ENCODE peak calls at places on chromosomes 16 and 17, in ten cellular contexts. X, J, Z, A, E, D, M, Y, C and H are unnamed samples.

GRCh38 chr16:48999508-48999907 is 282.1 kb downstream of the CBLN1 start:
- DNase-seq in X (no peak), Y (no peak), Z (no peak), A (no peak), M (no peak), D (no peak), C (no peak), E (no peak), J (no peak), H (no peak)

GRCh38 chr16:11964761-11965539 is at the start of gene TNFRSF17:
- DNase-seq in A (no peak), E (no peak), Y (no peak), J (no peak), C (peak; percentile 86), M (no peak), D (no peak), Z (peak; percentile 28), X (no peak), H (no peak)

GRCh38 chr17:9360610-9361571 is 214.7 kb downstream of the STX8 start:
- DNase-seq in C (no peak), Z (peak; percentile 95), A (peak; percentile 27), D (peak; percentile 84), M (no peak), Y (no peak), E (peak; percentile 89), J (no peak), X (no peak), H (no peak)

GRCh38 chr16:83689385-83689831 is 118.4 kb upstream of the HSBP1 start:
- DNase-seq in J (no peak), C (no peak), X (no peak), D (peak; percentile 97), A (peak; percentile 30), E (peak; percentile 90), Y (no peak), Z (peak; percentile 94), M (no peak), H (no peak)

GRCh38 chr16:86214326-86215232 is 295.7 kb upstream of the FOXF1 start:
- DNase-seq in Y (no peak), X (no peak), Z (no peak), M (no peak), C (no peak), A (no peak), D (no peak), E (no peak), J (no peak), H (no peak)

GRCh38 chr16:84499638-84500037 is 4.8 kb downstream of the MEAK7 start:
- DNase-seq in Y (no peak), E (no peak), M (no peak), X (no peak), D (no peak), A (no peak), C (no peak), J (no peak), Z (no peak), H (no peak)

GRCh38 chr17:56616239-56616638 is 22.7 kb downstream of the NOG start:
- DNase-seq in J (no peak), E (no peak), Y (no peak), Z (no peak), X (no peak), M (no peak), C (no peak), A (no peak), D (no peak), H (no peak)

GRCh38 chr17:66369830-66370229 is 67.4 kb downstream of the PRKCA start:
- DNase-seq in D (no peak), M (no peak), Z (no peak), A (no peak), X (no peak), J (no peak), C (no peak), Y (no peak), E (no peak), H (no peak)

GRCh38 chr16:74700206-74701040 is at the start of gene MLKL:
- DNase-seq in C (peak; percentile 56), J (peak; percentile 53), M (no peak), Z (peak; percentile 67), A (peak; percentile 60), X (peak; percentile 40), D (peak; percentile 71), Y (no peak), E (peak; percentile 62), H (peak; percentile 55)

GRCh38 chr17:35245196-35245486 is 2.3 kb downstream of the SLFN5 start:
- DNase-seq in M (no peak), E (peak; percentile 93), Z (peak; percentile 82), J (no peak), C (no peak), A (no peak), X (no peak), D (peak; percentile 91), Y (no peak), H (no peak)

GRCh38 chr16:85301171-85301690 is 189.0 kb upstream of the CIBAR2 start:
- DNase-seq in A (no peak), X (no peak), E (no peak), J (no peak), Z (no peak), C (no peak), M (peak; percentile 59), D (no peak), Y (no peak), H (no peak)

GRCh38 chr16:55294129-55294528 is 29.9 kb upstream of the IRX6 start:
- DNase-seq in Y (no peak), E (no peak), M (no peak), C (no peak), J (no peak), A (no peak), D (no peak), Z (no peak), X (no peak), H (no peak)

GRCh38 chr17:2074919-2075318 is 20.0 kb downstream of the HIC1 start:
- DNase-seq in X (no peak), M (no peak), E (no peak), J (no peak), A (no peak), Y (no peak), D (no peak), C (no peak), Z (no peak), H (no peak)

GRCh38 chr17:76706817-76707216 is 3.9 kb downstream of the MXRA7 start:
- DNase-seq in E (no peak), Z (no peak), X (no peak), D (no peak), A (no peak), C (no peak), Y (no peak), J (no peak), M (no peak), H (no peak)